ENCODE peak calls at places on chromosome 1, in seven cellular contexts. O is fibroblast of pulmonary artery; D is cardiac muscle cell; U is CD8-positive, alpha-beta T cell; Q is IMR-90; F is mesothelial cell of epicardium; E is sigmoid colon. T is an unnamed sample.

GRCh38 chr1:185328204-185328728 is 11.2 kb upstream of the IVNS1ABP start:
- DNase-seq in O (no peak), D (no peak), U (no peak), Q (no peak), F (no peak), E (no peak), T (no peak)

GRCh38 chr1:151282883-151283725 is 1.0 kb downstream of the ZNF687 start:
- DNase-seq in O (no peak), D (peak; percentile 15), U (peak; percentile 41), Q (no peak), F (no peak), E (peak; percentile 79), T (peak; percentile 83)

GRCh38 chr1:169941982-169942830 is 48.5 kb upstream of the SCYL3 start:
- DNase-seq in O (peak; percentile 21), D (peak; percentile 15), U (no peak), Q (peak; percentile 46), F (no peak), E (no peak), T (no peak)

GRCh38 chr1:202085682-202086373 is 36.9 kb upstream of the GPR37L1 start:
- DNase-seq in O (peak; percentile 21), D (peak; percentile 54), U (no peak), Q (peak; percentile 35), F (no peak), E (no peak), T (no peak)

GRCh38 chr1:84892657-84893618 is at the start of gene LPAR3:
- DNase-seq in O (peak; percentile 25), D (peak; percentile 35), U (no peak), Q (no peak), F (peak; percentile 27), E (no peak), T (no peak)

GRCh38 chr1:86084998-86085397 is 71.6 kb downstream of the COL24A1 start:
- DNase-seq in O (no peak), D (no peak), U (no peak), Q (peak; percentile 63), F (no peak), E (no peak), T (no peak)

GRCh38 chr1:27235827-27236226 is 1.4 kb downstream of the WDTC1 start:
- DNase-seq in O (peak; percentile 31), D (peak; percentile 14), U (no peak), Q (peak; percentile 20), F (no peak), E (no peak), T (no peak)

GRCh38 chr1:236144446-236145150 is 2.3 kb downstream of the GPR137B start:
- DNase-seq in O (no peak), D (no peak), U (no peak), Q (peak; percentile 4), F (no peak), E (no peak), T (no peak)

GRCh38 chr1:54371936-54372385 is 34.2 kb downstream of the SSBP3 start:
- DNase-seq in O (no peak), D (no peak), U (no peak), Q (no peak), F (no peak), E (no peak), T (no peak)

GRCh38 chr1:12182410-12182946 is 15.7 kb downstream of the TNFRSF1B start:
- DNase-seq in O (peak; percentile 46), D (peak; percentile 30), U (no peak), Q (no peak), F (no peak), E (no peak), T (peak; percentile 28)

GRCh38 chr1:118827207-118827606 is 160.9 kb downstream of the TBX15 start:
- DNase-seq in O (no peak), D (no peak), U (no peak), Q (no peak), F (no peak), E (no peak), T (no peak)

GRCh38 chr1:20141001-20141400 is 1.9 kb downstream of the PLA2G2F start:
- DNase-seq in O (no peak), D (no peak), U (no peak), Q (no peak), F (no peak), E (peak; percentile 6), T (peak; percentile 16)

GRCh38 chr1:193325042-193325441 is 138.6 kb upstream of the B3GALT2 start:
- DNase-seq in O (no peak), D (no peak), U (no peak), Q (no peak), F (no peak), E (no peak), T (no peak)

GRCh38 chr1:24894002-24894401 is 36.1 kb downstream of the RUNX3 start:
- DNase-seq in O (no peak), D (no peak), U (no peak), Q (no peak), F (no peak), E (no peak), T (no peak)

GRCh38 chr1:214002060-214002459 is 14.3 kb downstream of the PROX1 start:
- DNase-seq in O (no peak), D (no peak), U (no peak), Q (no peak), F (no peak), E (no peak), T (no peak)

GRCh38 chr1:24727490-24728214 is 17.6 kb upstream of the CLIC4 start:
- DNase-seq in O (peak; percentile 89), D (peak; percentile 85), U (no peak), Q (peak; percentile 93), F (no peak), E (peak; percentile 94), T (peak; percentile 87)

GRCh38 chr1:115327270-115327669 is 10.8 kb downstream of the NGF start:
- DNase-seq in O (no peak), D (no peak), U (no peak), Q (no peak), F (no peak), E (no peak), T (no peak)